ENCODE peak calls at places on chromosomes 12 and 14, in four cellular contexts. T is fibroblast of pulmonary artery; H is stimulated activated CD8-positive, alpha-beta memory T cell treated with anti-CD3 and anti-CD28 coated beads, Interleukin-7, amount 100 ng/mL, for 4 hours; O is right lobe of liver. Y is an unnamed sample.

GRCh38 chr12:95204141-95204866 is 13.0 kb downstream of the FGD6 start:
- DNase-seq in T (peak; percentile 94), H (no peak), O (peak; percentile 28), Y (peak; percentile 22)

GRCh38 chr12:40752011-40752410 is 59.8 kb downstream of the CNTN1 start:
- DNase-seq in T (no peak), H (no peak), O (no peak), Y (no peak)

GRCh38 chr12:30980886-30981662 is 54.5 kb downstream of the TSPAN11 start:
- DNase-seq in T (no peak), H (no peak), O (no peak), Y (no peak)

GRCh38 chr12:26636710-26637328 is 196.2 kb downstream of the ITPR2 start:
- DNase-seq in T (peak; percentile 73), H (no peak), O (peak; percentile 48), Y (peak; percentile 36)

GRCh38 chr12:130049666-130050065 is 112.6 kb upstream of the FZD10 start:
- DNase-seq in T (no peak), H (no peak), O (no peak), Y (no peak)

GRCh38 chr12:121582583-121583333 is 1.9 kb upstream of the KDM2B start:
- DNase-seq in T (peak; percentile 45), H (no peak), O (no peak), Y (no peak)

GRCh38 chr14:81062380-81062779 is 107.0 kb downstream of the TSHR start:
- DNase-seq in T (no peak), H (no peak), O (no peak), Y (no peak)

GRCh38 chr12:49428652-49429549 is 61.6 kb downstream of the SPATS2 start:
- DNase-seq in T (peak; percentile 83), H (no peak), O (no peak), Y (peak; percentile 93)

GRCh38 chr14:36666416-36667206 is 5.0 kb downstream of the PAX9 start:
- DNase-seq in T (no peak), H (no peak), O (no peak), Y (no peak)

GRCh38 chr14:41973178-41973577 is 366.5 kb downstream of the LRFN5 start:
- DNase-seq in T (no peak), H (no peak), O (no peak), Y (no peak)

GRCh38 chr14:24956104-24956503 is 93.8 kb downstream of the STXBP6 start:
- DNase-seq in T (no peak), H (no peak), O (no peak), Y (no peak)

GRCh38 chr14:78157855-78158436 is 12.2 kb upstream of the NRXN3 start:
- DNase-seq in T (peak; percentile 14), H (no peak), O (no peak), Y (peak; percentile 4)

GRCh38 chr12:68080577-68080976 is 79.0 kb downstream of the IFNG start:
- DNase-seq in T (no peak), H (peak; percentile 31), O (no peak), Y (no peak)

GRCh38 chr12:12327802-12328201 is 22.2 kb downstream of the MANSC1 start:
- DNase-seq in T (peak; percentile 81), H (no peak), O (no peak), Y (peak; percentile 69)

GRCh38 chr12:59494617-59495016 is 101.2 kb upstream of the SLC16A7 start:
- DNase-seq in T (no peak), H (no peak), O (no peak), Y (no peak)

GRCh38 chr14:45085004-45085403 is 1.1 kb downstream of the PRPF39 start:
- DNase-seq in T (peak; percentile 36), H (no peak), O (no peak), Y (peak; percentile 23)

GRCh38 chr14:28831126-28831525 is 64.5 kb downstream of the FOXG1 start:
- DNase-seq in T (no peak), H (no peak), O (no peak), Y (no peak)

GRCh38 chr14:61106627-61107147 is 125.6 kb downstream of the SLC38A6 start:
- DNase-seq in T (no peak), H (no peak), O (no peak), Y (peak; percentile 62)

GRCh38 chr14:104966261-104967143 is 11.7 kb downstream of the AHNAK2 start:
- DNase-seq in T (no peak), H (no peak), O (no peak), Y (no peak)

GRCh38 chr14:50225067-50225973 is 6.1 kb downstream of the SOS2 start:
- DNase-seq in T (peak; percentile 82), H (no peak), O (no peak), Y (peak; percentile 82)

GRCh38 chr12:83016226-83016835 is 329.6 kb downstream of the TMTC2 start:
- DNase-seq in T (peak; percentile 85), H (no peak), O (no peak), Y (peak; percentile 25)

GRCh38 chr14:83638725-83639124 is 1891.2 kb upstream of the FLRT2 start:
- DNase-seq in T (no peak), H (no peak), O (no peak), Y (no peak)

GRCh38 chr14:24428628-24429394 is 657 bp downstream of the CBLN3 start:
- DNase-seq in T (no peak), H (no peak), O (no peak), Y (no peak)

GRCh38 chr12:98066251-98066650 is 449.1 kb upstream of the TMPO start:
- DNase-seq in T (no peak), H (no peak), O (no peak), Y (no peak)

GRCh38 chr12:24544368-24544767 is 404.5 kb downstream of the BCAT1 start:
- DNase-seq in T (no peak), H (no peak), O (no peak), Y (no peak)

GRCh38 chr14:60670994-60671393 is 21.7 kb upstream of the SIX1 start:
- DNase-seq in T (no peak), H (no peak), O (no peak), Y (no peak)

GRCh38 chr12:90925562-90925961 is 29.4 kb downstream of the CCER1 start:
- DNase-seq in T (no peak), H (no peak), O (no peak), Y (no peak)

GRCh38 chr14:35534884-35535793 is 1.2 kb downstream of the INSM2 start:
- DNase-seq in T (peak; percentile 72), H (peak; percentile 43), O (peak; percentile 71), Y (peak; percentile 69)

GRCh38 chr12:47651368-47652254 is 54.2 kb downstream of the RPAP3 start:
- DNase-seq in T (peak; percentile 77), H (peak; percentile 20), O (peak; percentile 53), Y (peak; percentile 79)

GRCh38 chr14:68948686-68949085 is 30.4 kb downstream of the ACTN1 start:
- DNase-seq in T (no peak), H (no peak), O (no peak), Y (no peak)

GRCh38 chr14:34322940-34323418 is 139.1 kb downstream of the SPTSSA start:
- DNase-seq in T (peak; percentile 70), H (peak; percentile 40), O (peak; percentile 66), Y (peak; percentile 76)